ENCODE peak calls at places on chromosomes 5 and 9, in seven cellular contexts. T, C, I, Z, F, G and X are unnamed samples.

GRCh38 chr9:97990259-97990658 is 7.1 kb downstream of the ANP32B start:
- DNase-seq in F (no peak), T (no peak), G (no peak), Z (no peak), I (peak), C (peak), X (no peak)

GRCh38 chr9:6938447-6938846 is 180.7 kb downstream of the KDM4C start:
- DNase-seq in Z (no peak), I (peak), F (no peak), C (peak), T (no peak), G (no peak), X (no peak)

GRCh38 chr5:165035520-165035919 is 1530.1 kb downstream of the MAT2B start:
- DNase-seq in Z (no peak), T (no peak), F (no peak), C (no peak), I (no peak), G (no peak), X (no peak)

GRCh38 chr9:6549106-6549505 is 96.4 kb downstream of the GLDC start:
- DNase-seq in F (no peak), G (no peak), I (no peak), C (no peak), T (no peak), Z (no peak), X (no peak)

GRCh38 chr5:159412284-159413046 is 82.2 kb upstream of the IL12B start:
- DNase-seq in T (no peak), I (no peak), G (peak), Z (no peak), C (peak), F (no peak), X (no peak)

GRCh38 chr9:26510137-26510536 is 382.5 kb downstream of the CAAP1 start:
- DNase-seq in F (no peak), C (no peak), I (no peak), Z (no peak), G (no peak), T (no peak), X (no peak)

GRCh38 chr5:153960269-153961215 is 78.2 kb downstream of the FAM114A2 start:
- DNase-seq in G (no peak), C (no peak), T (no peak), I (no peak), Z (no peak), F (no peak), X (no peak)

GRCh38 chr5:40389591-40389990 is 290.1 kb upstream of the PTGER4 start:
- DNase-seq in C (no peak), F (no peak), I (peak), G (no peak), Z (no peak), T (no peak), X (no peak)

GRCh38 chr5:108380531-108381021 is 1.3 kb downstream of the FBXL17 start:
- DNase-seq in G (peak), T (peak), Z (peak), C (peak), I (peak), F (peak), X (peak)

GRCh38 chr5:159073030-159073429 is 26.7 kb downstream of the EBF1 start:
- DNase-seq in T (no peak), Z (no peak), G (no peak), I (no peak), F (no peak), C (no peak), X (no peak)

GRCh38 chr5:160434022-160434531 is 12.4 kb downstream of the PTTG1 start:
- DNase-seq in T (no peak), I (no peak), F (no peak), C (no peak), G (no peak), Z (no peak), X (no peak)

GRCh38 chr5:116176124-116176523 is 91.3 kb downstream of the COMMD10 start:
- DNase-seq in Z (no peak), I (peak), G (no peak), T (no peak), C (no peak), F (no peak), X (no peak)

GRCh38 chr9:91727316-91727861 is 222.6 kb downstream of the ROR2 start:
- DNase-seq in T (no peak), C (peak), F (no peak), Z (no peak), G (no peak), I (peak), X (peak)

GRCh38 chr9:136327313-136327971 is at the start of gene GPSM1:
- DNase-seq in C (peak), F (no peak), I (peak), T (peak), Z (peak), G (peak), X (no peak)

GRCh38 chr9:16191237-16191636 is 638.4 kb downstream of the CCDC171 start:
- DNase-seq in I (peak), G (no peak), C (peak), Z (no peak), T (no peak), F (no peak), X (no peak)

GRCh38 chr5:6443326-6443725 is 5.3 kb upstream of the UBE2QL1 start:
- DNase-seq in Z (no peak), I (no peak), T (no peak), C (no peak), G (no peak), F (no peak), X (no peak)

GRCh38 chr5:14185336-14186131 is 42.4 kb downstream of the TRIO start:
- DNase-seq in Z (no peak), G (no peak), F (no peak), I (peak), C (peak), T (no peak), X (no peak)

GRCh38 chr5:140869555-140869886 is 764 bp downstream of the PCDHA11 start:
- DNase-seq in Z (no peak), T (no peak), G (no peak), I (no peak), F (no peak), C (no peak), X (no peak)

GRCh38 chr5:592158-592557 is 20.0 kb upstream of the CEP72 start:
- DNase-seq in G (no peak), I (no peak), T (no peak), F (no peak), Z (peak), C (no peak), X (no peak)

GRCh38 chr9:125460883-125461475 is 199.4 kb downstream of the GAPVD1 start:
- DNase-seq in I (peak), C (peak), Z (peak), T (no peak), G (peak), F (no peak), X (no peak)

GRCh38 chr9:36158122-36158521 is 11.1 kb upstream of the CCIN start:
- DNase-seq in T (no peak), C (peak), G (no peak), I (peak), Z (no peak), F (no peak), X (no peak)

GRCh38 chr5:150052326-150053230 is 33.8 kb downstream of the CSF1R start:
- DNase-seq in I (no peak), C (no peak), Z (no peak), F (no peak), T (no peak), G (no peak), X (no peak)

GRCh38 chr9:93990448-93990847 is 35.3 kb upstream of the BARX1 start:
- DNase-seq in G (no peak), C (no peak), T (no peak), I (no peak), Z (no peak), F (no peak), X (no peak)

GRCh38 chr9:33132249-33132772 is 34.8 kb downstream of the B4GALT1 start:
- DNase-seq in T (peak), Z (peak), C (peak), I (peak), G (no peak), F (no peak), X (no peak)

GRCh38 chr5:151773979-151774378 is 2.2 kb downstream of the G3BP1 start:
- DNase-seq in G (no peak), T (no peak), C (peak), I (no peak), Z (no peak), F (no peak), X (no peak)

GRCh38 chr9:99822596-99823391 is 1.1 kb downstream of the NR4A3 start:
- DNase-seq in Z (peak), F (peak), I (peak), T (peak), G (peak), C (peak), X (peak)

GRCh38 chr5:1523480-1523792 is 324 bp downstream of the LPCAT1 start:
- DNase-seq in I (no peak), Z (no peak), C (no peak), F (no peak), G (peak), T (no peak), X (no peak)

GRCh38 chr5:173689171-173689676 is 72.8 kb upstream of the BOD1 start:
- DNase-seq in G (no peak), C (peak), Z (no peak), I (no peak), T (peak), F (no peak), X (peak)

GRCh38 chr5:101424530-101425175 is 521.6 kb upstream of the ST8SIA4 start:
- DNase-seq in G (no peak), T (no peak), F (no peak), Z (no peak), C (peak), I (peak), X (no peak)

GRCh38 chr9:29999645-30000044 is 2384.8 kb upstream of the ACO1 start:
- DNase-seq in G (peak), Z (no peak), I (no peak), T (no peak), F (no peak), C (no peak), X (no peak)

GRCh38 chr9:111963995-111964394 is 67.4 kb downstream of the UGCG start:
- DNase-seq in T (no peak), F (no peak), C (no peak), I (no peak), Z (no peak), G (no peak), X (no peak)

GRCh38 chr9:91949946-91950664 is at the start of gene ROR2:
- DNase-seq in C (peak), T (peak), Z (peak), G (peak), I (peak), F (peak), X (peak)

GRCh38 chr5:59161206-59162105 is 578.6 kb downstream of the RAB3C start:
- DNase-seq in C (no peak), F (no peak), T (no peak), Z (no peak), I (no peak), G (no peak), X (no peak)

GRCh38 chr9:93910598-93910997 is 44.6 kb downstream of the BARX1 start:
- DNase-seq in C (no peak), T (no peak), Z (no peak), I (no peak), F (no peak), G (no peak), X (no peak)

GRCh38 chr5:67677422-67677970 is 480.9 kb upstream of the CD180 start:
- DNase-seq in C (no peak), I (no peak), T (no peak), Z (no peak), F (peak), G (no peak), X (no peak)
- TF ChIP-seq CTCF in C (no peak), I (no peak), T (no peak), Z (no peak), F (no peak), G (no peak), X (no peak)

DNA sequence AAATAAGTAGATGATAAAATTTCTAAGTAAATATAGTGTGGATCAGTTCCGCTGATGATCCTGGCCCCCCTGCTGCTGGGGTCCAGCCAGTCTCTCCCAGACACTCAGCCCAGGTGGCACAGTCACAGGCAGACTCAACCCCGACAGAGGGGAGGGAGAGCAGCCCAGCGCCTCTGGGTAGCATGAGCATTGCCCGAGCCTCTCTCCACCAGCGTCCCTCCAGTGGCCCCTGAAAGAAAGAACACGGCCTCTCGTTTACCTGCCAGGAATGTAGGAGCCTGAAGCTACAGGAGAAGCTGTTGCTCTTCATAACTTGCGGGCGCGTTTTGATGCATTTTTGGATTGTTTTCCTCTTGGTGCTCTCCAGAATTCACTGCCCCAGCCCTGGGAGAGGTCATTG is 68.8 kb upstream of the ICE1 start:
- DNase-seq in Z (no peak), I (no peak), C (no peak), G (no peak), T (no peak), F (no peak), X (no peak)
- TF ChIP-seq CTCF in Z (no peak), I (no peak), C (no peak), G (no peak), T (no peak), F (no peak), X (no peak)

GRCh38 chr5:171599957-171600612 is 180.6 kb downstream of the FGF18 start:
- DNase-seq in G (no peak), F (no peak), T (no peak), C (no peak), Z (no peak), I (no peak), X (no peak)

GRCh38 chr5:171596391-171596878 is 177.0 kb downstream of the FGF18 start:
- DNase-seq in Z (no peak), G (no peak), T (peak), F (peak), C (peak), I (peak), X (no peak)

GRCh38 chr5:171600736-171601265 is 181.4 kb downstream of the FGF18 start:
- DNase-seq in F (no peak), I (peak), C (peak), T (peak), Z (no peak), G (no peak), X (no peak)

GRCh38 chr5:171599396-171599795 is 179.9 kb downstream of the FGF18 start:
- DNase-seq in G (no peak), F (no peak), I (no peak), C (no peak), Z (no peak), T (no peak), X (no peak)

GRCh38 chr5:171598279-171599152 is 179.1 kb downstream of the FGF18 start:
- DNase-seq in T (no peak), Z (no peak), I (no peak), F (no peak), G (no peak), C (no peak), X (no peak)
- TF ChIP-seq CTCF in T (no peak), Z (no peak), I (no peak), F (no peak), G (no peak), C (no peak), X (peak)

DNA sequence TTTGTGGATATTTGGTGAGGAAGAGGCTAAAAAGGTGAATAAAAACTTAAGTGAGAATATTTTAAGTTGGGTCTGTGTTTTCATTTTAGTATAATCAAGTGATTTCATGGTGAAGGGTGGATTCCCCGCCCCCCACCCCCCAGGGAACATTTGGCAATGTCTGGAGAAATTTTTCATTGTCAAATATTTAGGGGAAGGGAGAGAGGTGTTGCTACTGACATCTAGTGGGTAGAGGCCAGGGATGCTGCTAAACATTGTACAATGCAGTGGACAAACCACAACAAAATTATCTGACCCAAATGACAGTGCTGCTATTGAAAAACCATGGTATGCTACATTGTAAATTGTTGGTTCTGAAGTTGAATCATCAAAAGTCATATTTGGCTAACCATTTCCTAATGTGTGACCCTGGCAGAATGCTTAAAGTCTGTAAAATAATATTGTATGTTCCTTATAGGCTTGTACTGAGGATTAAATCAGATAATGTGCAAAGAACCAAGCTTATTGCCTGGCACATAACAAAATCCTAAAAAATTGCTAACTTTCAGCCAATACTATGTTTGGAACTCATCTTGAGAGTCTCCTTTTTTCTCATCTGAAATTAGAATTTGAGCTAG is 5.6 kb downstream of the C5orf24 start:
- DNase-seq in G (no peak), C (peak), T (no peak), Z (no peak), F (no peak), I (peak), X (no peak)
- TF ChIP-seq CTCF in G (no peak), C (peak), T (no peak), Z (no peak), F (no peak), I (peak), X (peak)

DNA sequence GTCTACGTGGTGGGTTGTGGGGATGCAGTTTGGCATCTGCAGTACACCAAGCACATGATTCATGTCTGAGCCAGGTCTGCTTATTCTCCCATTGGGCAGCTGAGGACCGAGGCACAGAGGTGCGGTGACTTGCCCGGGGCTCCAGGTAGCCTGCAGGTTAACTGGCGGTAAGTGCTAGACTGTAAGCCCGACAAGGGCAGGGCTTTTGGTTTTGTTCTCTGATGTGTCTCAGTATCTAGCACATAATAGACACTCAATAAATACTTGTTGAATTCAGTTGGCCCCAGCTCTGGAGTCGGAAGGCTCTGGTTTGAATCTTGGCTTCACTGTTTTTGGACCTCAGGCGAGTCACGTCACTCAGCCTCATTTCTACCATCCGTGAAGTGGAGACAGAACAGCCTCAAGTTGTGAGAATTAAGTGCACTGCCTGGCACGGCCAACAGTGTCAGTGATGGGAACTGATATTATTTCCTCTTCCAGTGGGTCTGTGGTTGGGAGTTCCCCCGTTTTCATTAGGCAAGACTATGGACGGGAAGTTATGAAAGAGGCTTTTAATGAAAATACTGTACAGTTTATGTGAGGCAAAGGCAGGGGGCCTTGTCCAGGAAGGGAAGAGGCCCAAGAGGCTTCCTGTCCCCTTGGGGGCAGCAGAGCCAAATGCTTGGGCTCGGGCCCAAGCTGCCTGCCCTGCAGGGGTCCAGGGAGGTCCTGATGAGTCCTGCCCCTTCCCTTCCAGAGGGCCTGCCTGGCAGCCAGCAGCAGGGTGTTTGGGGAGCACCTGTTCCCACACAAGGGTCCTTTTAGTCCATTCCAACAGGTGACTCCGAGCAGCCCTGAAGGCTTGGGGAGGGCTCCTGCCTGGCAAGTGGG is 3.3 kb downstream of the PRELID1 start:
- DNase-seq in F (no peak), Z (no peak), I (no peak), G (no peak), C (peak), T (no peak), X (no peak)
- TF ChIP-seq CTCF in F (no peak), Z (no peak), I (no peak), G (no peak), C (no peak), T (peak), X (no peak)